ENCODE peak calls at places on chromosomes 7 and 10, in four cellular contexts. G is K562, S is IMR-90, W is GM12878. B is an unnamed sample.

GRCh38 chr7:90766814-90767564 is 170.9 kb downstream of the CDK14 start:
- DNase-seq in G (no peak), S (peak; percentile 82), W (no peak), B (no peak)

GRCh38 chr7:139680676-139681462 is 96.9 kb downstream of the HIPK2 start:
- DNase-seq in W (no peak), G (peak; percentile 65), S (peak; percentile 99), B (peak; percentile 91)

GRCh38 chr7:131557521-131558385 is 1.3 kb upstream of the PODXL start:
- DNase-seq in G (no peak), W (no peak), S (no peak), B (peak; percentile 64)

GRCh38 chr10:97358781-97359180 is 24.3 kb upstream of the FRAT2 start:
- DNase-seq in S (no peak), W (no peak), G (no peak), B (no peak)

GRCh38 chr7:149330914-149331567 is 69.0 kb downstream of the ZNF783 start:
- DNase-seq in G (no peak), S (no peak), W (no peak), B (no peak)

GRCh38 chr7:102220929-102221850 is 65.5 kb upstream of the SH2B2 start:
- DNase-seq in S (peak; percentile 75), W (no peak), G (no peak), B (peak; percentile 69)

GRCh38 chr10:128563904-128564303 is 437.7 kb upstream of the MKI67 start:
- DNase-seq in S (no peak), G (no peak), W (no peak), B (no peak)

GRCh38 chr7:43625453-43625852 is 42.5 kb downstream of the STK17A start:
- DNase-seq in G (no peak), S (no peak), W (no peak), B (no peak)

GRCh38 chr7:126805351-126805750 is 447.4 kb downstream of the GRM8 start:
- DNase-seq in S (no peak), G (no peak), W (no peak), B (no peak)

GRCh38 chr10:126661841-126662520 is 8.5 kb downstream of the C10orf90 start:
- DNase-seq in W (no peak), G (no peak), S (no peak), B (no peak)

GRCh38 chr7:5450549-5451327 is 27.1 kb upstream of the TNRC18 start:
- DNase-seq in S (peak; percentile 34), G (peak; percentile 60), W (no peak), B (peak; percentile 54)
- TF ChIP-seq FOS in S (no peak), G (no peak), W (no peak), B (no peak)

DNA sequence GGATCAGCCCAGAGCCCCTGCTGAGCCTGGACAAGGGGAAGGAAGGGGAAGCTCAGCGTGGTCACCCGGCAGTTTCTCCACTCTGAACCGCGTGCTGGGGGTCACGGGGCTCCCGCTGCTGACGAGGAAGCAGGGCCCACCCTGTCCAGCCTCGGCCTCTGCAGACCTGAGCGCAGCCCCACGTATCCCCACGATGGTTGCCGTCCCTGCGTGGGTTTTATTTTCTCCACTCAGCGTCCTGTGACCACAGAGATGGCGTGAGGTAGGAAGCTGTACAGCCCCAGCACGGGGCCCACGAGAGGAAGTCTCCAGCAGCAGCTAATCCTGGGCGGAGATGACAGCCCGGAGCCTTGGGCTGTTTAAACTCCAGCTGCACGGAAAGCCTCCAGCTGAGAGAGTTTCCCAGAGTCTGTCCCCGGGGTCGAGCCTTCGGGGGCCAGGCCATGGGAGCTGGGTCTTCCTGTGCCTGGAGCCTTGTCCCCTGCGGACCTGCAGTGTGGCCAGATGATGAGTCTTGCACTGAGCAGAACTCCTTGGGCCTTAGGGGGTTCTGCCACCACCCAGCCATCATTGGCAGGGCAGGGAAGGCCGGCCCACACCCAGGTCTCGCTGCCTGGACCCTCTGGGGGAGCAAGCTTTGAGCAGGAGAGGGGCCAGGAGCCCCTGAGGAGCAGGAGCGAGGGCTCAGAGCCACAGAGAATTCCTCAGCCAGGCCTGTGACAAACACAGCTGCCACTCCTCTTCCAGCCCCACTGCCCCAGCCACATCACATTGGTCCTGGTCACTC is 72.8 kb upstream of the FAM20C start:
- DNase-seq in W (no peak), S (no peak), G (no peak), B (no peak)
- H3K4me3 ChIP-seq in W (no peak overlapping the region), S (no peak overlapping the region), G (no peak overlapping the region), B (no peak overlapping the region)

GRCh38 chr10:121293121-121293520 is 305.1 kb downstream of the FGFR2 start:
- DNase-seq in W (no peak), G (no peak), S (no peak), B (no peak)
- TF ChIP-seq FOS in W (no peak), G (no peak), S (no peak), B (no peak)

GRCh38 chr7:152672626-152673025 is 3.3 kb downstream of the XRCC2 start:
- DNase-seq in G (no peak), S (no peak), W (no peak), B (no peak)

GRCh38 chr7:152674860-152675760 is 831 bp downstream of the XRCC2 start:
- DNase-seq in W (no peak), G (peak; percentile 54), S (peak; percentile 29), B (peak; percentile 9)

GRCh38 chr7:152675761-152676636 is at the start of gene XRCC2:
- DNase-seq in S (peak; percentile 85), G (peak; percentile 100), W (peak; percentile 77), B (peak; percentile 94)

GRCh38 chr7:152669758-152670157 is 6.2 kb downstream of the XRCC2 start:
- DNase-seq in S (no peak), W (no peak), G (no peak), B (no peak)

GRCh38 chr7:152673902-152674301 is 2.0 kb downstream of the XRCC2 start:
- DNase-seq in S (no peak), G (no peak), W (no peak), B (no peak)
- H3K4me3 ChIP-seq in S (no peak overlapping the region), G (no peak overlapping the region), W (peak overlapping the region; percentile 37), B (no peak overlapping the region)

GRCh38 chr7:99409814-99410213 is 1.0 kb downstream of the BUD31 start:
- DNase-seq in S (no peak), G (no peak), W (no peak), B (no peak)

GRCh38 chr7:99408347-99409191 is at the start of the genes BUD31 and PDAP1:
- DNase-seq in S (peak; percentile 95), W (peak; percentile 90), G (peak; percentile 92), B (peak; percentile 98)

GRCh38 chr7:99406557-99406956 is 1.8 kb downstream of the PDAP1 start:
- DNase-seq in S (no peak), G (no peak), W (no peak), B (no peak)

GRCh38 chr7:99409192-99409572 is 413 bp downstream of the BUD31 start:
- DNase-seq in S (no peak), W (no peak), G (peak; percentile 55), B (no peak)

GRCh38 chr7:99407849-99408346 is 499 bp downstream of the PDAP1 start:
- DNase-seq in G (no peak), W (no peak), S (peak; percentile 86), B (peak; percentile 77)
- TF ChIP-seq FOS in G (no peak), W (no peak), S (peak; percentile 49), B (peak; percentile 61)

DNA sequence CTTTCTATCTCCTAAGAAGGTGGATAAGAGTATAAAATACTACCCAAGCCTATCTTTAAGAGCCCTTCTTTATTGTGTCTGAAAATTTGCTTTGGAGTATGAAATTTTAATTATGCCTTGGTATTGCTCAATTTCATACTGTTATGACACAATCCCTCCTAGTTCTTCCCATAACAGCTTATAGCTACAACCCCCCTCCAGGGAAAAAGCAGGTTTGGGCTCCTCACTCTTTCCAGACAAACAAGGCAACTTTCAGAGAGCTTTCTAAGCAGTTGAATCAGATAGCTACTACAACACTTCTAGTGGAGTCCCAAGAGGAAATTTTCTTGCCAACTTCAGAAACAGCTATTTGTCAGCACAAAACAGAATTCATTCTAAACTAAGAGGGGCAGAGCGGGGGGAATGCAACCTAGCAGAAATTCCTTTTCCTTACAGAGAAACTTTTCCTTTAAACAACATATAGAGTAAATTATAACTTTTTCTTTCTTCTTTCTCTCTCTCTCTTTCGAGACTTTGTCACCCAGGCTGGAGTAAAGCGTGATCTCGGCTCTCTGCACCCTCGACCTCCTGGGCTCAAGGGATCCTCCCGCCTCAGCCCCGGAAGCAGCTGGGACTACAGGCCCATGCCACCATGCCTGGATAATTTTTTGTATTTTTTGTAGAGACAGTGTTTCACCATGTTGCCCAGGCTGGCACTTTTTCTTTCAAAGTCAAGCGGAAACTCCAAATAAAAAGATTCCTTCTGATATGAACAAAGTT is 26.0 kb upstream of the JMJD1C start:
- DNase-seq in G (no peak), S (peak; percentile 74), W (no peak), B (no peak)
- H3K4me3 ChIP-seq in G (no peak overlapping the region), S (no peak overlapping the region), W (no peak overlapping the region), B (no peak overlapping the region)

DNA sequence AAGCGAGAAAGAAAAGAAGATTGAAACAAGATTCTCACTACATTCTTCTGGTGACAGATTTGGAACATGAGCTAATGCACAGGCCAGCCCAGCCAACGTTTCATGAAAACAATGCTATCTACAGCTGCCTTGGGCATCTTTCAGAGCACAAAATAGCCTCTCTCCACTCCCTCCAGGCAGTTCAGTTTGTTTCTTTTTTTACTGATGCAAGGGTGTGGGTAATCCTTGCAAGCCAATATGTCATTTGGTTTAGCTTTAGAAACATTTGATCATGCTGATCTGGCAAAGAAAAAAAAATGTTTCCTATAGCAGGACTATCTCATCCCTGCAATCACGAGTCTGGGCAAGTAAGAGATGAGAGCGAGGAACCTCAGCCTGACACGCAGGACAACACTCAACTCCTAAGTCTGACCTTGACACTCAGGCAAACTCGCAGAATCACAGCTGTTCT is 35.9 kb downstream of the SVIL start:
- DNase-seq in S (peak; percentile 71), W (no peak), G (no peak), B (no peak)
- TF ChIP-seq FOS in S (no peak), W (no peak), G (no peak), B (no peak)

B was measured in endothelial cell of umbilical vein.